ENCODE peak calls at places on chromosomes 16 and 17, in ten cellular contexts. H is naive thymus-derived CD4-positive, alpha-beta T cell; O is uterus; V is left ventricle myocardium inferior; A is body of pancreas; E is fibroblast of lung; Q is IMR-90; S is ascending aorta; I is endodermal cell; U is ovary. D is an unnamed sample. For H3K27me3, the result is how much of the 10 kb centered on the place peaks cover.

GRCh38 chr16:85781685-85782370 is 17.5 kb downstream of the EMC8 start:
- DNase-seq in O (peak), Q (peak), A (peak), S (no peak), E (peak), U (peak), I (no peak), H (no peak), V (peak), D (peak)

GRCh38 chr17:72049914-72050313 is 70.9 kb upstream of the SOX9 start:
- DNase-seq in E (no peak), H (no peak), A (no peak), V (no peak), Q (no peak), I (no peak), S (no peak), U (no peak), O (no peak), D (no peak)

GRCh38 chr16:4695473-4696171 is 2.3 kb downstream of the NUDT16L1 start:
- DNase-seq in E (no peak), V (no peak), U (no peak), I (no peak), Q (no peak), H (no peak), A (no peak), O (no peak), S (no peak), D (no peak)

GRCh38 chr17:45739786-45740185 is 44.3 kb upstream of the CRHR1 start:
- DNase-seq in Q (no peak), I (peak), U (no peak), A (no peak), E (no peak), S (no peak), V (no peak), H (no peak), O (no peak), D (no peak)

GRCh38 chr17:81684442-81684911 is 666 bp downstream of the HGS start:
- DNase-seq in S (no peak), A (no peak), H (no peak), Q (peak), E (no peak), U (no peak), I (no peak), V (no peak), O (no peak), D (no peak)

GRCh38 chr17:43430936-43431649 is 32.3 kb downstream of the ARL4D start:
- DNase-seq in O (no peak), H (no peak), S (no peak), Q (no peak), E (no peak), I (peak), U (no peak), A (no peak), V (no peak), D (no peak)

GRCh38 chr16:10741844-10742243 is 1.8 kb upstream of the NUBP1 start:
- DNase-seq in S (no peak), H (no peak), A (peak), E (peak), U (peak), O (no peak), V (peak), Q (peak), I (no peak), D (peak)

GRCh38 chr16:83992624-83993023 is 24.6 kb downstream of the NECAB2 start:
- DNase-seq in S (no peak), V (peak), U (no peak), Q (peak), H (no peak), E (peak), A (peak), O (peak), I (no peak), D (peak)

GRCh38 chr17:74836191-74836590 is 23.5 kb downstream of the GRIN2C start:
- DNase-seq in I (no peak), H (no peak), O (no peak), S (no peak), E (no peak), U (no peak), Q (no peak), V (no peak), A (no peak), D (no peak)

GRCh38 chr17:58991718-58992331 is 114.9 kb downstream of the TRIM37 start:
- DNase-seq in Q (peak), I (no peak), H (no peak), U (no peak), S (no peak), A (no peak), E (peak), O (no peak), V (no peak), D (no peak)

GRCh38 chr16:68289621-68290329 is 21.0 kb downstream of the SLC7A6OS start:
- DNase-seq in S (no peak), H (no peak), V (no peak), U (no peak), A (no peak), I (peak), Q (no peak), E (peak), O (no peak), D (no peak)

GRCh38 chr17:6140188-6140587 is 70.0 kb downstream of the WSCD1 start:
- DNase-seq in I (no peak), E (no peak), Q (no peak), V (no peak), O (no peak), H (no peak), A (no peak), S (no peak), U (no peak), D (no peak)

DNA sequence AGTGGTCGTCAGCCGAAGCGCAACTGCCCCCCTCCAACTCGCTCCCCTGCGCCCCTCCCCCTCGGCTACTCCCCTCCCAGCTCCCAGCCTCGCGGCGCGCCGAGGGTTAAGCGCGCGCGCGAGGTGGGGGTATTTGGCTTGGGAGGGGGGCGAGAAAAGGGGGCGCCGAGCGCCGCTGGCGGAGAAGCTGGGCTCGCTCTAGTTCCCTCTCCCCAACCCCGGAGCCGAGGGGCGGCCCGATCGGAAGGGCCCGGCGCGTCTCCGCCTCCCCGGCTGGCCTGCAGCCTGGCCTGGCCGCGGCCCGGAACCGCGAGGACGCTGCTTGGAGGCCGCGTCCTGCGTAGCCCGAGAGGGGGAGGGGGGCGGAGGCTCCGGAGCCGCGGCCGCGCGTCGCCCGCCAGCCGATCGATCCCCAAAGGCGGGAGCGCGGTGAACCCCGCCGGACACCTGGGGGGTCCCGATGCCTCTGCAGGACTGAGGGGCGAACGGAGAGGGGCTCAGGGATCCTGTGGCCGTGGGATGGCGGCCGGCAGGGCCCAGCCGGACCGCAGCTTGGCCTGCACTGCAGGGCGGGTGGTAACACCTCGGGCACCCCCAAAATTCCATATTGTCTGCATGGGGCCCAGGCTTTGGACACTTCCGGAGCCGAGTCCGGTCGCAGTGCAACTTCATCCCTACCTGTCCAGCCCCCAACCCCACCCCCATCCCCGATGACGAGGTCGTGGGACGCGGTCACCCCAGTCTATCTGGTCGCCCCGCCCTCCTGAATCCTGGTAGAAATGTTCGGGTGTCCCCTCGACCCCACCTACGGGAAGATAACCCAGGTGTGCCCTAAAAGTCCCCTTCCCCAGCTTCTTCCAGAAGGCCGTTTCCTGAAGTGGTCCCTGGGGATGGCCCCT is 4.9 kb upstream of the CBX4 start:
- DNase-seq in U (peak), I (peak), E (peak), S (no peak), V (peak), A (peak), Q (peak), H (no peak), O (peak), D (peak)
- H3K27me3 ChIP-seq in U (under half), I (half or more), E (under half), S (under half), V (under half), A (under half), Q (under half), H (under half), O (under half), D (half or more)

GRCh38 chr17:73831699-73832098 is 187.5 kb upstream of the SDK2 start:
- DNase-seq in U (no peak), I (no peak), H (no peak), Q (no peak), E (no peak), V (no peak), S (no peak), A (no peak), O (no peak), D (no peak)
- H3K27me3 ChIP-seq in U (under half), I (under half), H (under half), Q (under half), E (under half), V (under half), S (under half), A (under half), O (under half), D (under half)

DNA sequence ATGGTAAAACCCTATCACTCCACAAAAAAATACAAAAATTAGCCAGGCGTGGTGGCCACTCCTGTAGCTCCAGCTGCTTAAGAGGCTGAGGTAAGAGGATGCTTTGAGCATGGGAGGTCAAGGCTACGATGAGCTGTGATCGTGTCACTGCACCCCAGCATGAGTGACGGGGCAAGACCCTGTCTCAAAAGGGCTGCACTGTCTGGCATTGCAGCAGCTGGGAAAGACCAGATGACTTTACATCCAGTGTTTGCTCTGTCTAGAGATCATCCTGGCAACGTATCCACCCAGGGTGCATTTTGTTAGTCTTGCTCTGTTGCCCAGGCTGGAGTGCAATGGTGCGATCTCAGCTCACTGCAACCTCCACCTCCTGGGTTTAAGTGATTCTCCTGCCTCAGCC is 52.0 kb downstream of the MRM3 start:
- DNase-seq in Q (no peak), U (no peak), A (no peak), I (no peak), O (no peak), S (no peak), V (no peak), E (no peak), H (no peak), D (no peak)
- H3K27me3 ChIP-seq in Q (under half), U (under half), A (under half), I (under half), O (under half), S (under half), V (under half), E (under half), H (under half), D (under half)

GRCh38 chr17:77695386-77695785 is 263.1 kb upstream of the TNRC6C start:
- DNase-seq in O (no peak), U (no peak), H (no peak), E (no peak), Q (no peak), A (no peak), I (no peak), S (no peak), V (no peak), D (no peak)

GRCh38 chr17:77696720-77697460 is 261.6 kb upstream of the TNRC6C start:
- DNase-seq in E (no peak), I (peak), H (no peak), O (peak), V (no peak), U (no peak), S (no peak), A (no peak), Q (no peak), D (no peak)

GRCh38 chr17:77697480-77698400 is 260.8 kb upstream of the TNRC6C start:
- DNase-seq in O (no peak), A (no peak), H (no peak), V (no peak), Q (no peak), E (no peak), I (peak), S (no peak), U (no peak), D (no peak)

GRCh38 chr17:77694391-77695363 is 263.8 kb upstream of the TNRC6C start:
- DNase-seq in Q (no peak), H (no peak), U (no peak), V (no peak), O (no peak), I (peak), S (no peak), E (no peak), A (no peak), D (no peak)

GRCh38 chr17:77696151-77696719 is 262.3 kb upstream of the TNRC6C start:
- DNase-seq in A (no peak), O (no peak), I (peak), S (no peak), E (no peak), H (no peak), U (no peak), Q (no peak), V (no peak), D (no peak)
- H3K27me3 ChIP-seq in A (under half), O (under half), I (half or more), S (under half), E (under half), H (under half), U (under half), Q (half or more), V (under half), D (under half)

DNA sequence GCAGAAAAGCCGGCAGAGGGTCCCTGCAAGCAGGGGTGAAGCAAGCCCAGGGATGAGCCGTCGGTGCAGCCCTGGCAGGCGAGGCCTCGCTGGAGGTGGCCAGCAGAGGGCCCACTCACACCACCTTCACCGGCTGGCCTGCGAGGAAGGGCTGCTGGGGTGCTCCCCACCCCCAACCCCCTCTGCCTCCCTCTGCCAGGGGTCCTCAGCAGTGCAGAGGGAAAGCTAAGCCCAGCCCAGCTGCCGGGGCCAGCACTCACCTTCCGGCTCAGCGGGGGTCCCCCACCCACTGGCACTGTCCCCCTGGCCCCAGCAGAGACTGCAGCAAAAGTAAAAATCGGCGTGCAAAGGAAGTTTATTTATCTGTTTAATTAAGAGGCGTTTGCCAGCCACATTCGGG is 113.4 kb downstream of the ENGASE start:
- DNase-seq in V (no peak), O (no peak), Q (no peak), I (peak), H (no peak), A (peak), U (no peak), S (no peak), E (no peak), D (no peak)
- H3K27me3 ChIP-seq in V (half or more), O (under half), Q (under half), I (under half), H (under half), A (under half), U (under half), S (under half), E (under half), D (half or more)

DNA sequence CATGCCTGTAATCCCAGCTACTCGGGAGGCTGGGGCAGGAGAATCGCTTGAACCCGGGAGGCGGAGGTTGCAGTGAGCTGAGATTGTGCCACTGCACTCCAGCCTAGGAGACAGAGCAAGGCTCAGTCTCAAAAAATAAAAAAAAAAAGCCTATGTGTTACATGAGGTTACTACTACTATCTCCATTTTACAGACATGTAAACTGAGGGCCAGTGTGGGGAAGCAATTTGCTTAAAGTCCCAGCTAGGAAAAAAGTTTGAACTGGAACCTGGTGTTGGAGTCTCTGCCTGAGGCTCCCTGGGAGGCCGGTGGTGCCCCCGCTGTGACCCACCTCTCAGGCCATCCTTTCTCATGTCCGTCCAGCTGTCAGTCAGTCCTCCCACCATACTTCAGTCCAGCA is 4.5 kb downstream of the SLC13A2 start:
- DNase-seq in H (no peak), O (no peak), S (no peak), A (no peak), V (no peak), Q (no peak), U (no peak), I (no peak), E (no peak), D (no peak)
- H3K27me3 ChIP-seq in H (under half), O (under half), S (under half), A (under half), V (under half), Q (under half), U (under half), I (under half), E (under half), D (under half)

GRCh38 chr17:38745545-38745944 is 2.6 kb downstream of the PCGF2 start:
- DNase-seq in U (peak), I (no peak), E (no peak), V (no peak), Q (no peak), A (no peak), O (no peak), S (no peak), H (no peak), D (no peak)

GRCh38 chr17:38746893-38747384 is 1.2 kb downstream of the PCGF2 start:
- DNase-seq in S (no peak), I (peak), O (no peak), U (peak), Q (no peak), A (no peak), H (no peak), V (no peak), E (no peak), D (no peak)

GRCh38 chr17:38747385-38748328 is 479 bp downstream of the PCGF2 start:
- DNase-seq in Q (no peak), E (no peak), O (peak), S (no peak), I (peak), U (peak), H (no peak), V (peak), A (peak), D (peak)

GRCh38 chr17:38748329-38749221 is at the start of gene PCGF2:
- DNase-seq in O (peak), U (peak), I (peak), A (peak), H (no peak), Q (peak), E (peak), S (peak), V (peak), D (peak)

GRCh38 chr17:38746004-38746892 is 1.9 kb downstream of the PCGF2 start:
- DNase-seq in U (no peak), Q (no peak), E (no peak), V (no peak), O (no peak), I (peak), A (no peak), S (no peak), H (no peak), D (no peak)
- H3K27me3 ChIP-seq in U (under half), Q (under half), E (under half), V (under half), O (under half), I (under half), A (under half), S (under half), H (under half), D (under half)

D was measured in heart right ventricle.